ENCODE peak calls at places on chromosomes 16 and 17, in four cellular contexts. T is IMR-90, P is H1, D is neuronal stem cell. U is an unnamed sample.
A peak's percentile ranks its signal among the peaks of the same experiment; 100 is the strongest.

GRCh38 chr17:36578671-36579070 is 13.0 kb upstream of the DHRS11 start:
- DNase-seq in D (no peak), P (no peak), T (peak; percentile 44), U (no peak)

GRCh38 chr17:79305376-79305775 is 230.8 kb downstream of the ENGASE start:
- DNase-seq in D (no peak), T (no peak), P (no peak), U (no peak)

GRCh38 chr17:75366432-75366831 is 39.0 kb downstream of the GRB2 start:
- DNase-seq in P (no peak), T (no peak), D (no peak), U (no peak)

GRCh38 chr16:3690991-3691720 is 26.2 kb downstream of the TRAP1 start:
- DNase-seq in D (no peak), P (no peak), T (no peak), U (no peak)

GRCh38 chr17:47254403-47254943 is 846 bp downstream of the ITGB3 start:
- DNase-seq in P (no peak), T (no peak), D (no peak), U (peak; percentile 47)

GRCh38 chr17:64074704-64075484 is 54.5 kb upstream of the ICAM2 start:
- DNase-seq in D (no peak), T (peak; percentile 83), P (no peak), U (no peak)

GRCh38 chr16:4976611-4977145 is 18.5 kb downstream of the SEC14L5 start:
- DNase-seq in P (no peak), T (no peak), D (no peak), U (no peak)

GRCh38 chr16:85528528-85529387 is 84.4 kb upstream of the GSE1 start:
- DNase-seq in D (no peak), T (no peak), P (no peak), U (no peak)

GRCh38 chr16:17316005-17316404 is 154.8 kb downstream of the XYLT1 start:
- DNase-seq in D (no peak), T (no peak), P (no peak), U (no peak)

GRCh38 chr16:17312100-17312732 is 158.5 kb downstream of the XYLT1 start:
- DNase-seq in T (no peak), P (no peak), D (no peak), U (no peak)

GRCh38 chr16:17311333-17312099 is 159.2 kb downstream of the XYLT1 start:
- DNase-seq in T (no peak), D (no peak), P (no peak), U (no peak)

GRCh38 chr16:17314148-17314547 is 156.6 kb downstream of the XYLT1 start:
- DNase-seq in T (no peak), D (no peak), P (no peak), U (no peak)

DNA sequence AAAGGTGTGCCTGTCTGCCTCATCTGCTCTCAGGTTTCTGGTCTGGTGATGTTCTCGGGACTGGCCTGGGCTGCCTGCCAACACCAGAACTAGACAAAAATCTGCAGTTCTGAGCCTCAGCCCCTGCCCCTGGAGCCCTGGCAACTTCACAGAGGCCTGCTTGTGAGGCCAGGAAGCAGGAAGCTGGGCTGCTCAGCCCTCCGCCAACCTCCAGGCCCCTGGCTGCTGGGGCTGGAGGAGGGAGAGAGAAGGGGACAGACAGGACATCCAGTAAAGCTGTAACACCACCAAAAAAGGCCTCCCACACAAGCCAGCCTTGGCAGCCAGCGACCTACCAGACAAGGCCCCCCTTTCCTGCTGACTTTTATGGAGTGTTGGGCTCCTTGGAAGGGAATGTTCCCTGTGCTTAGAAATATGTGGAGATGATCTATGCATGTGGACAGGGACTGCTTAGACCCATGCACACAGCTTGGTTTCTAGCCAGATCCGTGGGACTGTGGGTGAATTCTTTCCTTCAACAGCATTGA is 157.6 kb downstream of the XYLT1 start:
- DNase-seq in P (no peak), T (peak; percentile 28), D (no peak), U (no peak)
- H3K9ac ChIP-seq in P (no peak overlapping the region), T (no peak overlapping the region), D (no peak overlapping the region), U (no peak overlapping the region)

DNA sequence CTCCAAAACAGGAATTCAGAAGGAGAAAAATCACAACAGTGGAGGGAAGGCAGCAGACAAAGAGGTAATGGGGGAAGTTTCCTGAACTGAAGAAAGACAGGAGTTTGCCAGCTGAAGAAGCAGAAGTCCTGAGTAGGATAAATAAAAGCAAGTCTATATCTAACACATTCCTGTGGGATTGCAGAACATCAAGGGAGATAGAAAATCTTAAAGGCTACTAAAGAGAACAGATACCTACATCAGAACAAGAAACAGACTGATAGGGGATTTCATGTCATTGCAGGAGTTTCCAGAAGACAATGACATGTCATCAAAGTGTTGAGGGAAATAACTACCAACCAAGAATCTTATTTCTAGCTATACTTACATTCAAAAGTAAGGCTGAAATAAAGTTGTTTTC is 21.3 kb upstream of the CRYBA1 start:
- DNase-seq in P (no peak), T (peak; percentile 31), D (no peak), U (no peak)
- H3K4me1 ChIP-seq in P (no peaks in the 10 kb centered on the region), T (peaks cover 1% of the 10 kb centered on the region), D (no peaks in the 10 kb centered on the region), U (no peaks in the 10 kb centered on the region)

DNA sequence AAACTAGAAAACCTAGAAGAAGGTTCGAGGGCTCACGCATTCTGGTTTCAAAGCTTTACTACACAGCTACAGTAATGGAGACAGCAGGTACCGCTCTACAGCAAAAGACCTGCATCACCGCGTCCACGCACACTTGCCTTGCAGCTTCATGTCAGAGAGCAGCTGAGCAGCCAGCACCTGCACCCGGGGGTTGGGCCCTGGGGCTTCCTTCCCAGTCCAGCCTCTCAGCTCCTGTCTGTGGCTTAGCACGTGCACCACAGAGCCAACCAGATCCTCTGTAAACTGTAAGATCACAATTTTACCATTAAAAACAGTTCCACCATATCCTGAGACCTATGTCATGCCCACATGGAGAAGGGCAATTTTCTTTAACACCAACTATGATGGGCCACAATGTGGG is 15.3 kb downstream of the MEAK7 start:
- DNase-seq in T (no peak), P (peak; percentile 26), D (no peak), U (no peak)
- H2BK15ac ChIP-seq in T (no peak overlapping the region), P (no peak overlapping the region), D (no peak overlapping the region), U (no peak overlapping the region)

GRCh38 chr16:11639925-11640899 is 28.0 kb upstream of the SNN start:
- DNase-seq in D (no peak), T (peak; percentile 100), P (no peak), U (peak; percentile 70)
- H3K9ac ChIP-seq in D (peak overlapping the region; percentile 22), T (peak overlapping the region; percentile 39), P (no peak overlapping the region), U (no peak overlapping the region)

GRCh38 chr16:29818082-29818481 is 2.1 kb downstream of the PAGR1 start:
- DNase-seq in T (no peak), D (no peak), P (no peak), U (no peak)

GRCh38 chr16:29819506-29819905 is 756 bp upstream of the MVP start:
- DNase-seq in P (no peak), D (no peak), T (no peak), U (no peak)

GRCh38 chr16:29821663-29822115 is 1.4 kb downstream of the MVP start:
- DNase-seq in D (no peak), T (peak; percentile 79), P (no peak), U (no peak)

GRCh38 chr16:29820730-29821662 is 734 bp downstream of the MVP start:
- DNase-seq in D (no peak), P (no peak), T (no peak), U (no peak)

DNA sequence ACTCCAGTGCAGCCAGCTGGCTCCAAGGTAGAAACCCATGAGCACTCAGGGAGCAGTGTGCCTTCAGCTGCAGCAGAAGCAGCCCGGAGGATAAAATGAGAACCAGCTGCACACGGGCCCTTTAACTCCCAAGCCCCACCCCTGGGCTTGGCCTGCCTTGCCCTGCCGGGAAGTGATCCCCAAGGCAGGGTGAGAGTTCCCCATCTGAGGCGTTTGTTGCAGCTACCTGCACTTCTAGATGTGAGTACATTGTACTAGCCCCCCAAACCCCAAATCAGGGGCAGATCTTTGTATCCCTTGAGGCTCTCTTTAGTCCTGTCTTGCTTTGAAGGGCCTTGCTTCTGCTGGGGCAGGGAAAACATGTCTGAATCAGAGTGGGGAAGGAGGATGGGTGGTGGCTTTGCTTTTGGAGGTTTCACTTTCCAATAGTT is at the start of gene MVP:
- DNase-seq in P (peak; percentile 39), D (no peak), T (peak; percentile 57), U (no peak)
- H3K4me1 ChIP-seq in P (peaks cover 2% of the 10 kb centered on the region), D (peaks cover 10% of the 10 kb centered on the region), T (peaks cover 22% of the 10 kb centered on the region), U (no peaks in the 10 kb centered on the region)

GRCh38 chr17:12620200-12620720 is 45.4 kb upstream of the MYOCD start:
- DNase-seq in D (no peak), T (peak; percentile 80), P (no peak), U (no peak)

GRCh38 chr17:12618557-12618956 is 47.1 kb upstream of the MYOCD start:
- DNase-seq in P (no peak), T (peak; percentile 96), D (no peak), U (no peak)

GRCh38 chr17:12623220-12623848 is 42.4 kb upstream of the MYOCD start:
- DNase-seq in P (no peak), T (no peak), D (no peak), U (no peak)

GRCh38 chr17:12622726-12623125 is 43.0 kb upstream of the MYOCD start:
- DNase-seq in T (peak; percentile 66), P (no peak), D (no peak), U (no peak)

GRCh38 chr17:12619444-12620199 is 46.1 kb upstream of the MYOCD start:
- DNase-seq in D (no peak), P (no peak), T (peak; percentile 79), U (no peak)
- H2BK15ac ChIP-seq in D (no peak overlapping the region), P (no peak overlapping the region), T (peak overlapping the region; percentile 100), U (no peak overlapping the region)

GRCh38 chr17:44899074-44899782 is at the start of gene EFTUD2:
- DNase-seq in T (peak; percentile 84), P (peak; percentile 96), D (peak; percentile 92), U (peak; percentile 95)

GRCh38 chr17:44901323-44901965 is 2.2 kb upstream of the EFTUD2 start:
- DNase-seq in P (no peak), D (no peak), T (peak; percentile 79), U (no peak)

GRCh38 chr17:44902135-44902760 is 3.0 kb upstream of the EFTUD2 start:
- DNase-seq in T (no peak), D (no peak), P (no peak), U (no peak)

GRCh38 chr17:44900894-44901293 is 1.6 kb upstream of the EFTUD2 start:
- DNase-seq in P (no peak), T (peak; percentile 83), D (no peak), U (no peak)

DNA sequence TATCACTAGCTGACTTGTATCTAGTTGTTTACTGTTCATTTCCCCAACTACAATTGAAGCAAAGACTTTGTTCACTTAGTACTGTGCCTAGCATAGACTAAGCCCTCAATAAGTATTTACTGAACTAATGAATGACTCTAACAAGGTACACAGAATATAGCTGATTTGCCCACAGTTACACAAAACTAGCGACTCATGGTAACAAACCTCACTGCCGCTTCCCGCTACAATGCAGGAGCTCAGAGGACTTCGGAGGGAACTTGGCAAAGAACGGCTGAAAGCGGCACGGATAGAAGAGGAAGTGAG is 524 bp downstream of the EFTUD2 start:
- DNase-seq in P (no peak), T (no peak), D (no peak), U (no peak)
- H3K9ac ChIP-seq in P (peak overlapping the region; percentile 98), T (peak overlapping the region; percentile 87), D (peak overlapping the region; percentile 79), U (peak overlapping the region; percentile 98)

GRCh38 chr16:87472935-87473334 is 19.9 kb downstream of the ZCCHC14 start:
- DNase-seq in P (no peak), T (no peak), D (no peak), U (no peak)
- H3K4me1 ChIP-seq in P (no peaks in the 10 kb centered on the region), T (peaks cover 11% of the 10 kb centered on the region), D (peaks cover 7% of the 10 kb centered on the region), U (no peaks in the 10 kb centered on the region)

DNA sequence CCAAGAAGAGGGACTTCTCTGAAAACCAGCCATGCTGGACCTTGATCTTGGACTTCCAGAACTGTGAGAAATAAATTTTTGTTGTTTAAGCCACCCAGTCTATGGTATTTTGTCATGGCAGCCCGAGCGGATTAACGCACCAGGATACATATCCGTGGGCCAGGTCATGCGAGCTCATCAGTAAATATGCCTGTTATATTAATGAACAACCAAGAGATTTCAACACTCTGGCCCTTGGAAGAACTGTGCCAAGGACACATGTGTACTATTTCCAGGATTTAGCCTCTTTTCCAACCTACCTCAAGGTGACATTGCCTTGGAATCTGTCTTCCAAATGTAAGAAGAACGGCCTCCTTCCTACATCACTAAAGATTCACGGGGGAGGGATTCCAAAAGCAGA is 72.8 kb upstream of the DYNLRB2 start:
- DNase-seq in D (no peak), P (no peak), T (no peak), U (no peak)
- H2BK15ac ChIP-seq in D (no peak overlapping the region), P (no peak overlapping the region), T (no peak overlapping the region), U (no peak overlapping the region)

U was measured in H9.